ENCODE peak calls at places on chromosome 11, in five cellular contexts. C is heart left ventricle, T is brain microvascular endothelial cell, J is HCT116, K is spleen. E is an unnamed sample.

GRCh38 chr11:69490516-69490915 is 9.1 kb downstream of the LINC01488 start:
- DNase-seq in C (peak), T (no peak), K (peak), J (no peak), E (no peak)

GRCh38 chr11:57426439-57426753 is 525 bp downstream of the SLC43A3 start:
- DNase-seq in K (no peak), C (no peak), J (no peak), T (no peak), E (no peak)

GRCh38 chr11:11836676-11837231 is 5.0 kb upstream of the USP47 start:
- DNase-seq in J (no peak), T (no peak), K (no peak), C (no peak), E (no peak)

GRCh38 chr11:14359573-14360031 is 619 bp upstream of the RRAS2 start:
- DNase-seq in J (no peak), T (no peak), K (no peak), C (no peak), E (no peak)

GRCh38 chr11:59247535-59248227 is 35.0 kb upstream of the MPEG1 start:
- DNase-seq in C (no peak), T (no peak), J (no peak), K (no peak), E (no peak)

GRCh38 chr11:10452211-10452767 is 2.8 kb upstream of the AMPD3 start:
- DNase-seq in T (no peak), J (no peak), C (no peak), K (no peak), E (no peak)

GRCh38 chr11:124717421-124717785 is 22.3 kb upstream of the NRGN start:
- DNase-seq in C (no peak), K (no peak), J (no peak), T (peak), E (no peak)

GRCh38 chr11:120574881-120575280 is 63.3 kb downstream of the GRIK4 start:
- DNase-seq in K (peak), T (no peak), J (no peak), C (no peak), E (no peak)

GRCh38 chr11:108199446-108200321 is 22.8 kb downstream of the NPAT start:
- DNase-seq in J (no peak), C (no peak), T (peak), K (no peak), E (no peak)

GRCh38 chr11:99584822-99585221 is 564.1 kb downstream of the CNTN5 start:
- DNase-seq in K (no peak), C (no peak), J (no peak), T (no peak), E (no peak)

GRCh38 chr11:26622201-26622600 is 50.1 kb upstream of the MUC15 start:
- DNase-seq in J (no peak), K (no peak), C (no peak), T (no peak), E (no peak)

GRCh38 chr11:13229675-13230359 is 47.8 kb upstream of the BMAL1 start:
- DNase-seq in J (no peak), K (no peak), C (no peak), T (no peak), E (no peak)

GRCh38 chr11:39741066-39741465 is 1718.4 kb downstream of the LRRC4C start:
- DNase-seq in J (no peak), K (no peak), C (no peak), T (no peak), E (no peak)

GRCh38 chr11:19676508-19677379 is 35.9 kb upstream of the NAV2 start:
- DNase-seq in C (no peak), K (no peak), J (no peak), T (peak), E (no peak)

GRCh38 chr11:27698872-27699241 is 1.4 kb downstream of the BDNF start:
- DNase-seq in K (peak), T (peak), C (peak), J (peak), E (peak)

GRCh38 chr11:120457996-120458395 is 53.6 kb upstream of the GRIK4 start:
- DNase-seq in T (no peak), C (no peak), K (no peak), J (no peak), E (no peak)

GRCh38 chr11:58561394-58562102 is 14.1 kb downstream of the LPXN start:
- DNase-seq in J (no peak), C (no peak), T (no peak), K (no peak), E (no peak)

GRCh38 chr11:44694443-44694842 is 32.3 kb upstream of the TSPAN18 start:
- DNase-seq in T (no peak), K (peak), J (no peak), C (no peak), E (no peak)

DNA sequence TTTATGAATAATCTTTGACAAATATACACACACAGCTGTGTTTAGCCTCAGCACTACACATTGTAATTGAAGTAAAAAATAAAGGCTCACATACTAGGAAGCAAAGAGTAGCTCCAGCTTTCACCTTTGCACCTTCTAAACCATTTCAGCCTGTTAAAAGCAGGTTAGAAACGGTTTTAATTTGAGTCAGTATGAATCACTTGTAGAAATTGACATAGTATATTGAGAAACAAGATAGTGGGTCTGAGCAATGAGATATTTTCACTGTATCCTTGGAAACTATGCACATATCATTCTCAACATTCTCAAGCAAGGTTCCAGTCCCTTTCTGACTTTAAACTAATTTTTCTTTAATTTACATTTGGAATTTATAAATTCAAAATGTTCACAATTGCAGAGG is 380.3 kb downstream of the AASDHPPT start:
- DNase-seq in J (no peak), C (no peak), K (no peak), T (peak), E (no peak)
- H3K4me3 ChIP-seq in J (no peak), C (no peak), K (no peak), T (no peak), E (no peak)

GRCh38 chr11:34356130-34356529 is 1.7 kb downstream of the ABTB2 start:
- DNase-seq in C (no peak), K (no peak), J (no peak), T (no peak), E (no peak)

GRCh38 chr11:34356576-34356917 is 1.3 kb downstream of the ABTB2 start:
- DNase-seq in K (no peak), C (no peak), J (no peak), T (peak), E (no peak)

GRCh38 chr11:34357646-34358257 is at the start of gene ABTB2:
- DNase-seq in J (peak), C (peak), K (peak), T (peak), E (peak)

GRCh38 chr11:34358258-34358665 is 452 bp upstream of the ABTB2 start:
- DNase-seq in T (no peak), K (peak), C (peak), J (peak), E (no peak)

GRCh38 chr11:34356918-34357645 is 728 bp downstream of the ABTB2 start:
- DNase-seq in C (peak), K (peak), J (no peak), T (peak), E (no peak)
- TF ChIP-seq CTCF in C (peak), K (no peak), J (no peak), T (peak), E (no peak)

DNA sequence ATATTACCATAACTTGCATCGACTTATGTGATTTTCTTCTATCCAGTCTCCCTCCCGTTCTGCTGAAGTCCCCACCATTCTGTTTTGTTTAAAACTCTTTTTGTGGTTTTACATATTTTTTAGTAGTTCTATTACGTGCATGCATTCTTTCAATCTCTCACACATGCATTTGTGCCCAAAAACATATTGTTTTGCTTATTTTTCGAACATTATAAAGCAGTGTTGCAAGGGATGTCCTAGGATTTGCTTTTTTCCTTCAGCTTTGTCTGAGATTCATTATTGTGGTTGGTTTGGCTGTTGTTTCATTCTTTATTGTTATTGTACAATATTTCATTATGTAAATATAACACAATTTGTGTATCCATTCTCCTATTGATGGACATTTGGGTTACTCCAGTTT is 235.7 kb downstream of the DYNC2H1 start:
- DNase-seq in J (no peak), K (no peak), T (no peak), C (no peak), E (no peak)
- H3K4me3 ChIP-seq in J (no peak), K (no peak), T (no peak), C (no peak), E (no peak)

GRCh38 chr11:96827164-96827563 is 437.4 kb downstream of the JRKL start:
- DNase-seq in C (no peak), J (no peak), T (no peak), K (no peak), E (no peak)
- TF ChIP-seq CTCF in C (peak), J (no peak), T (no peak), K (no peak), E (no peak)

GRCh38 chr11:72751293-72752087 is 718 bp downstream of the ARAP1 start:
- DNase-seq in C (no peak), T (no peak), J (no peak), K (peak), E (no peak)

GRCh38 chr11:72753341-72754148 is 1.3 kb upstream of the ARAP1 start:
- DNase-seq in K (no peak), T (no peak), C (no peak), J (no peak), E (no peak)

GRCh38 chr11:72752088-72752914 is at the start of gene ARAP1:
- DNase-seq in C (peak), J (peak), K (peak), T (peak), E (no peak)

GRCh38 chr11:72750086-72750485 is 2.1 kb downstream of the ARAP1 start:
- DNase-seq in C (no peak), K (peak), T (no peak), J (no peak), E (no peak)

DNA sequence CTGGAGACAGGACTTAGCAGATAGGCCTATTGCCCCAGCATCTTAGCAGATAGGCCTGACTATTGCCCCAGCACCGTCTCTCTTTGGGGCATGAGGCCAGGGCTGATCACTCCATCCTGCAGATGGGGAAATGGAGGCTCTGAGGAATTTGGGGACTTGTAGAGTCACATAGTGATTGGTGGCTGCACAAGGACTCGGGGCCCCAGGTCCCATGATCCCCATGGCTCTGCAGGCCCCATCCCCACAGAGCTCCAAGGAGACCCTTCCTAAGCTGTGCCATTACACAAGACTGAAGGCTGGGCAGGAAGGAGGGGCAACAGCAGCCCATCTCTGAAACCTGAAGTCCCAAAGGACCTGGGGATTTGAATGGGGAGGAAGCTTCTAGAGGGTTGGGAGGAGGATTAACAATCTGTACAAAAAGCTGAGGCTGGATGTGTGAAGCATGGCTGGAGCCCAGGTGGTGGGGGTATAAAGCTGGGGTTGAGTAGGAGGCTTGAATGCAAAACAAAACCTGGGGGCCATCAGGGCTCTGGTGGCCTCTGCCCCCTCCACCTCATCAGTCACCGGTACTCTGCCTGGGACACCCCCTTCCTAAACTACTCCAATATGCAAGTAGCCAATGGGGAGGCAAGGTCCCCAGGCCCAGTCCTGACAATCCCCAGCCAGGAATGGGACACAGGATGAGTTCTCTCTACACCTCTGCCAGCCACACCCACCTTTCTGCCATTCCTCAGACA is 1.5 kb downstream of the ARAP1 start:
- DNase-seq in C (no peak), K (peak), J (no peak), T (no peak), E (no peak)
- H3K4me3 ChIP-seq in C (peak), K (peak), J (peak), T (no peak), E (peak)

GRCh38 chr11:61891331-61892084 is at the start of gene FADS3:
- DNase-seq in C (peak), T (no peak), K (peak), J (peak), E (no peak)
- TF ChIP-seq CTCF in C (no peak), T (peak), K (no peak), J (no peak), E (no peak)

DNA sequence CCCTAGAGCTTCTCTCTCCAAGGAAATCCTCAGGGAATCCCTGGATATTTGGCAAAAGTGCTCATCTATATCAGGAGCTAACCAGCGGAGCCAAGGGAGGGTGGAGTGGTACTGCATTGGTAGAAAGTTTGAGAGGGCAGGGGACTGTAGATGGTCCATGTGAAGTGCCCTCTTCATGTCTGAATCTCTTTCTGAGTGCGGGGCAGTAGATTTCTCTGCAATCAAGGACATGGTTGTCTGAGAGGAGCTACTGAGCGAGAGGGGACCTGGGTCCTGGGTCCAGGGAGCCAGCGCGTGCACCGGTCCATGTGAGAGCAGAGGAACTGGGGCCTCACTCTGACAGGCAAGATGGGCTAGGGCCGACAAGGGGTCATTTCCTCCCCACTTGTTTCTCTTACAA is 716 bp downstream of the DIXDC1 start:
- DNase-seq in K (no peak), C (no peak), T (no peak), J (no peak), E (no peak)
- H3K4me3 ChIP-seq in K (no peak), C (peak), T (peak), J (peak), E (peak)

E was measured in HFF-Myc.